ENCODE peak calls at places on chromosomes 11 and 22, in six cellular contexts. E is adrenal gland, M is fibroblast of the aortic adventitia, Y is A549, C is fibroblast of pulmonary artery, G is GM12865. Z is an unnamed sample.

GRCh38 chr22:42434748-42435425 is 2.7 kb upstream of the NFAM1 start:
- DNase-seq in Y (no peak), E (no peak), C (no peak), M (no peak), G (no peak), Z (no peak)

GRCh38 chr11:130732476-130732875 is 183.8 kb downstream of the SNX19 start:
- DNase-seq in E (no peak), Y (no peak), M (peak; percentile 38), G (no peak), C (peak; percentile 31), Z (no peak)

GRCh38 chr22:45212306-45212709 is 28.4 kb downstream of the KIAA0930 start:
- DNase-seq in M (peak; percentile 92), E (peak; percentile 82), Y (peak; percentile 74), G (no peak), C (peak; percentile 89), Z (no peak)

GRCh38 chr11:18368236-18368635 is 26.1 kb upstream of the LDHA start:
- DNase-seq in E (no peak), Y (no peak), G (no peak), C (peak; percentile 46), M (peak; percentile 58), Z (no peak)

GRCh38 chr11:102187416-102188125 is 77.3 kb downstream of the YAP1 start:
- DNase-seq in Y (no peak), E (no peak), C (peak; percentile 61), M (peak; percentile 69), G (no peak), Z (no peak)

GRCh38 chr22:47192651-47193437 is 430.4 kb downstream of the TBC1D22A start:
- DNase-seq in C (no peak), E (no peak), G (peak; percentile 50), Y (peak; percentile 74), M (no peak), Z (no peak)

GRCh38 chr22:43236401-43237166 is 49.6 kb upstream of the TTLL12 start:
- DNase-seq in G (no peak), Y (no peak), M (no peak), C (peak; percentile 3), E (peak; percentile 80), Z (no peak)

GRCh38 chr11:27319065-27319464 is 44.0 kb downstream of the CCDC34 start:
- DNase-seq in Y (peak; percentile 66), E (no peak), G (peak; percentile 77), C (no peak), M (peak; percentile 58), Z (no peak)

GRCh38 chr22:37820350-37820749 is 2.8 kb upstream of the GALR3 start:
- DNase-seq in E (no peak), C (no peak), Y (no peak), G (no peak), M (no peak), Z (no peak)

GRCh38 chr22:37822079-37822833 is 926 bp upstream of the GALR3 start:
- DNase-seq in Y (no peak), C (no peak), E (no peak), G (no peak), M (no peak), Z (no peak)

GRCh38 chr22:37823134-37823985 is at the start of gene GALR3:
- DNase-seq in E (no peak), C (no peak), M (no peak), G (no peak), Y (no peak), Z (no peak)

GRCh38 chr22:37827056-37827455 is 3.9 kb downstream of the GALR3 start:
- DNase-seq in Y (no peak), G (no peak), M (peak; percentile 64), C (no peak), E (no peak), Z (no peak)

DNA sequence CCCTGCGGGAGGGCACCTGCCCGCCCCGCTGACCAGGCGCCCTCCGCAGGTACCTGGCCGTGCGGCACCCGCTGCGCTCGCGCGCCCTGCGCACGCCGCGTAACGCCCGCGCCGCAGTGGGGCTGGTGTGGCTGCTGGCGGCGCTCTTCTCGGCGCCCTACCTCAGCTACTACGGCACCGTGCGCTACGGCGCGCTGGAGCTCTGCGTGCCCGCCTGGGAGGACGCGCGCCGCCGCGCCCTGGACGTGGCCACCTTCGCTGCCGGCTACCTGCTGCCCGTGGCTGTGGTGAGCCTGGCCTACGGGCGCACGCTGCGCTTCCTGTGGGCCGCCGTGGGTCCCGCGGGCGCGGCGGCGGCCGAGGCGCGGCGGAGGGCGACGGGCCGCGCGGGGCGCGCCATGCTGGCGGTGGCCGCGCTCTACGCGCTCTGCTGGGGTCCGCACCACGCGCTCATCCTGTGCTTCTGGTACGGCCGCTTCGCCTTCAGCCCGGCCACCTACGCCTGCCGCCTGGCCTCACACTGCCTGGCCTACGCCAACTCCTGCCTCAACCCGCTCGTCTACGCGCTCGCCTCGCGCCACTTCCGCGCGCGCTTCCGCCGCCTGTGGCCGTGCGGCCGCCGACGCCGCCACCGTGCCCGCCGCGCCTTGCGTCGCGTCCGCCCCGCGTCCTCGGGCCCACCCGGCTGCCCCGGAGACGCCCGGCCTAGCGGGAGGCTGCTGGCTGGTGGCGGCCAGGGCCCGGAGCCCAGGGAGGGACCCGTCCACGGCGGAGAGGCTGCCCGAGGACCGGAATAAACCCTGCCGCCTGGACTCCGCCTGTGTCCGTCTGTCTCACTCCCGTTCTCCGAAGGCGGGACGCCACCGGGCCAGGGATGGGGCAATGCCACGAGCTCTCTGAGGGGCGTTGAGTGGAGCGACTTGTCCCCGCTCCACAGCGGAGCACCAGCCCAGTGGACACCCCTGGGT is 1.8 kb downstream of the GALR3 start:
- DNase-seq in C (no peak), Y (no peak), M (peak; percentile 9), G (peak; percentile 60), E (no peak), Z (no peak)
- H3K4me3 ChIP-seq in C (no peak overlapping the region), Y (no peak overlapping the region), M (peak overlapping the region; percentile 33), G (peak overlapping the region; percentile 43), E (peak overlapping the region; percentile 19), Z (peak overlapping the region; percentile 75)

GRCh38 chr11:1517117-1518005 is 30.8 kb upstream of the MOB2 start:
- DNase-seq in E (no peak), C (no peak), Y (no peak), G (no peak), M (no peak), Z (no peak)

GRCh38 chr11:1513326-1514296 is 27.0 kb upstream of the MOB2 start:
- DNase-seq in E (no peak), Y (no peak), G (no peak), M (no peak), C (no peak), Z (no peak)

GRCh38 chr11:1516273-1517067 is 29.9 kb upstream of the MOB2 start:
- DNase-seq in E (no peak), G (no peak), C (no peak), M (no peak), Y (no peak), Z (no peak)

GRCh38 chr11:1514349-1515061 is 27.9 kb upstream of the MOB2 start:
- DNase-seq in G (no peak), C (no peak), M (no peak), Y (no peak), E (no peak), Z (no peak)

DNA sequence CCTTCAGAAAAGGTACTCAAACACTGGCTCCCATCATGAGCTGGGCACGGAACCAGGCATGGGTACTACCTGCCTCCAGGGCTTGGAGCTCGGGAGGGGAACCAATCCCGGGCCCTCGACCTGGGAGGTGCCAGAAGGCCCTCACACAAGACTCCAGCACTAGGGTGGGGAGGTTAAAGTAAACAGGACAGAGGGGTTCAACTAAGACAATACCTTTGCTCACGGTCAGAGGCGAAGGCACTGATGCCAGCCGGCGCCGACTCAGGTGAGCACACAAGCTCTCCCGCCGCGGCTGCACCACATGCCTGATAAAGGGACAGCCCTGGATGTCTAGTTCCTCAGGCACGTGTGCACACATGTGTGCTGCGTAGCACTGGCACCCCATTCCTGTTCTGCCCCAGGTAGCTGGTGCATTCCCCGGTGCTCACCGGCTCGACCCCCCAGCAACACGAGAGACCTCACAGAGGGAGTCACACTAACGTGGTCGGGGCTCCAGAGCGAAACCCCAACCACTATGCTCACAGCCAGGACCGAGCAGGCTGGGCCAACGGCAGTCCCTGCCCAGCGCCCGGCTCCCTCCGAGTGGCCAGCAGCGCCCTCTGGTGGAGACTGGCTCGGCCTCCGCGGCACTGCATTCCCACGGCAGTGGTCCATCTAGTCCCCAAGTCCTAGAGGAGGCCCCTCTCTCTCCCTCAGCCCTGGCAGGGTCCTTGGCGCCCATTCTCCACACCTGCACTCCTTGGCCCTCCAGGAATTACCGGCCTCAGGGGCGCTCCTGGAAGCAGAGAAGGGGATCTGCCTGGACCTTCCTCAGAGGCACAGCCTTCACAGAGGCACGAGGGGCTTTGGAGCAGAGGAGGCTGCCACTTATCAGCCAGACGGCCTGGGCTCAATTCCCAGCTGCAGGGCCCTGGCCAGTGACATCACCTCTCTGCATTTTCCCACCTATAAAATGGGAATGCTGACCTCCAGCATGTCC is 28.8 kb upstream of the MOB2 start:
- DNase-seq in Y (peak; percentile 52), E (peak; percentile 83), C (peak; percentile 66), M (peak; percentile 58), G (peak; percentile 50), Z (peak; percentile 70)
- H3K4me3 ChIP-seq in Y (no peak overlapping the region), E (no peak overlapping the region), C (no peak overlapping the region), M (peak overlapping the region; percentile 22), G (no peak overlapping the region), Z (no peak overlapping the region)

DNA sequence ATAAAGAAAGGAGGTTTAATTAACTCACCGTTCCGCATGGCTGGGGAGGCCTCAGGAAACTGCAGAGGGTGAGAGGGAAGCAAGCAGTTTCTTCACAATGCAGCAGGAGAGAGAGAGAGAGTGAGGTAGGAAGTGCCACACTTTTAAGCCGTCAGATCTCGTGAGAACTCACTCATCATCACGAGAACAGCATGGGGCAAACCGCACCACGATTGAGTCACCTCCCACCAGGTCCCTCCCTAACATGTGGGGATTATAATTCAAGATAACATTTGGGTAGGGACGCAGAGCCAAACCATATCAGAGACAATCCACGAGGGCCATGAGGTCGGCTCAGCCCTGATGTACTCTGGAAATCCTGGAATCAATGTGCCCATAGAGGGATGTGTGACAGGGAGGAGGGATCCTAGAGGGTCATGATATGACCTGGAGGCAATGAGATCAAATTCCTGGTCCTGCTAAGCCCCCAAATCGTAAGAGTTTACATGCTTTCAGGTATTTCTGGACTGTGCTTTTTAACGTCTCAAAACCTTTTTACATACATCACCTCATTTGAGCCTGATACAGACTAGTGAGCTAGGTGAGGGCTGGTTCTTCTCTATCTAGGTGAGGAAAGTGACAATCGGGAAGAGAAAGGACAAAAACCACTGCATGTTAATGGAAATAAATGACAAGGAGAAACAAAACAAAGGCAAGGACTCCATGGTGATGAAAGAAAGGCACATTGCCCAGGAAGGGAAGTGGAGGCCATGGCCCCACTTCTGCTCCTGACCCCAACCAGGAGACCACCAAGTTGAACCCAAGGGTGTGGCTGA is 19.5 kb upstream of the RASSF10 start:
- DNase-seq in G (peak; percentile 30), C (no peak), Y (no peak), M (no peak), E (no peak), Z (no peak)
- H3K4me3 ChIP-seq in G (no peak overlapping the region), C (no peak overlapping the region), Y (no peak overlapping the region), M (no peak overlapping the region), E (no peak overlapping the region), Z (no peak overlapping the region)

GRCh38 chr11:20161923-20162322 is 1.6 kb upstream of the DBX1 start:
- DNase-seq in G (no peak), C (no peak), M (no peak), Y (no peak), E (no peak), Z (no peak)

GRCh38 chr11:20161230-20161918 is 1.1 kb upstream of the DBX1 start:
- DNase-seq in E (no peak), Y (no peak), G (no peak), C (no peak), M (no peak), Z (no peak)

GRCh38 chr11:20159680-20160381 is 444 bp downstream of the DBX1 start:
- DNase-seq in G (no peak), M (no peak), E (no peak), Y (no peak), C (no peak), Z (no peak)

GRCh38 chr11:20162340-20162739 is 2.1 kb upstream of the DBX1 start:
- DNase-seq in Y (no peak), E (no peak), M (no peak), C (no peak), G (no peak), Z (no peak)

GRCh38 chr11:20160425-20161229 is at the start of gene DBX1:
- DNase-seq in G (no peak), Y (no peak), M (no peak), E (no peak), C (no peak), Z (no peak)
- H3K4me3 ChIP-seq in G (no peak within 1 kb of the TSS), Y (no peak within 1 kb of the TSS), M (no peak within 1 kb of the TSS), E (no peak within 1 kb of the TSS), C (no peak within 1 kb of the TSS), Z (no peak within 1 kb of the TSS)

Z was measured in iPS DF 6.9.